ENCODE peak calls at places on chromosomes 6 and 20, in five cellular contexts. G is Daoy; F is GM04503; U is activated T-cell treated with anti-CD3 and anti-CD28 coated beads, Interleukin-2, amount 50 U/mL, for 24 hours; O is cardiac muscle cell. N is an unnamed sample.

GRCh38 chr20:11917663-11918062 is at the start of gene BTBD3:
- DNase-seq in G (no peak), F (peak), U (no peak), O (peak), N (no peak)

GRCh38 chr6:80211295-80211694 is 104.8 kb downstream of the BCKDHB start:
- DNase-seq in G (no peak), F (no peak), U (no peak), O (no peak), N (no peak)

GRCh38 chr6:146803601-146804000 is 204.8 kb downstream of the ADGB start:
- DNase-seq in G (no peak), F (no peak), U (no peak), O (peak), N (no peak)

GRCh38 chr6:169669889-169670288 is 31.9 kb downstream of the WDR27 start:
- DNase-seq in G (peak), F (no peak), U (no peak), O (peak), N (no peak)

GRCh38 chr6:25922301-25922700 is 8.2 kb downstream of the SLC17A2 start:
- DNase-seq in G (no peak), F (peak), U (no peak), O (peak), N (no peak)

GRCh38 chr6:137536104-137536773 is 42.0 kb upstream of the OLIG3 start:
- DNase-seq in G (no peak), F (no peak), U (no peak), O (no peak), N (peak)

GRCh38 chr6:100096356-100096755 is 102.3 kb upstream of the MCHR2 start:
- DNase-seq in G (no peak), F (no peak), U (no peak), O (no peak), N (no peak)

GRCh38 chr6:81790034-81790433 is 37.6 kb upstream of the TENT5A start:
- DNase-seq in G (no peak), F (no peak), U (no peak), O (no peak), N (no peak)

GRCh38 chr6:113825776-113826175 is 31.4 kb upstream of the MARCKS start:
- DNase-seq in G (peak), F (peak), U (no peak), O (peak), N (no peak)

N was measured in activated effector memory CD4-positive, alpha-beta T cell treated with anti-CD3 and anti-CD28 coated beads, Interleukin-2, amount 50 U/mL, for 16 hours.